ENCODE peak calls at places on chromosomes 1 and 21, in five cellular contexts. U is CD8-positive, alpha-beta T cell; Q is iris pigment epithelial cell; K is EL; M is A549. F is an unnamed sample.

GRCh38 chr1:24318988-24319863 is at the start of gene GRHL3:
- DNase-seq in K (no peak), U (peak; percentile 38), M (peak; percentile 23), Q (peak; percentile 31), F (no peak)

GRCh38 chr1:185376288-185376687 is 59.2 kb upstream of the IVNS1ABP start:
- DNase-seq in Q (no peak), U (no peak), M (no peak), K (no peak), F (no peak)

GRCh38 chr1:24416666-24417391 is 1.2 kb downstream of the NIPAL3 start:
- DNase-seq in M (no peak), U (peak; percentile 66), K (peak; percentile 99), Q (peak; percentile 99), F (no peak)

GRCh38 chr21:32131960-32132359 is 146.9 kb downstream of the MIS18A start:
- DNase-seq in U (no peak), M (peak; percentile 2), K (peak; percentile 4), Q (peak; percentile 42), F (peak; percentile 54)

GRCh38 chr1:18290740-18291412 is 183.3 kb downstream of the IGSF21 start:
- DNase-seq in Q (no peak), M (no peak), U (no peak), K (no peak), F (no peak)

GRCh38 chr1:63523738-63524137 is 413 bp downstream of the EFCAB7 start:
- DNase-seq in K (peak; percentile 27), Q (no peak), U (no peak), M (peak; percentile 1), F (no peak)

GRCh38 chr1:21749109-21749508 is 33.8 kb downstream of the USP48 start:
- DNase-seq in K (no peak), M (no peak), Q (no peak), U (no peak), F (no peak)

GRCh38 chr1:36160388-36160948 is 4.5 kb downstream of the MAP7D1 start:
- DNase-seq in M (no peak), Q (no peak), U (no peak), K (no peak), F (no peak)

GRCh38 chr1:221290669-221291068 is 411.4 kb downstream of the HLX start:
- DNase-seq in Q (no peak), M (no peak), U (no peak), K (no peak), F (no peak)

GRCh38 chr1:180927841-180928240 is 15.1 kb downstream of the KIAA1614 start:
- DNase-seq in K (no peak), Q (no peak), U (no peak), M (no peak), F (no peak)

GRCh38 chr1:197521118-197521739 is 253.2 kb downstream of the CRB1 start:
- DNase-seq in M (peak; percentile 26), U (no peak), K (peak; percentile 54), Q (peak; percentile 39), F (peak; percentile 59)

F was measured in NCI-H460.